ENCODE peak calls at places on chromosome 4, in ten cellular contexts. O, W, X, J, C, G, U, R, Z and L are unnamed samples.

GRCh38 chr4:152501846-152502536 is 33.9 kb downstream of the FBXW7 start:
- DNase-seq in O (no peak), W (no peak), X (no peak), J (no peak), C (no peak), G (no peak), U (no peak), R (no peak), Z (no peak), L (no peak)

GRCh38 chr4:153207561-153207960 is 3.3 kb downstream of the TRIM2 start:
- DNase-seq in O (no peak), W (no peak), X (peak), J (no peak), C (peak), G (no peak), U (no peak), R (no peak), Z (no peak), L (peak)

GRCh38 chr4:85367815-85368214 is 107.1 kb upstream of the ARHGAP24 start:
- DNase-seq in O (no peak), W (no peak), X (no peak), J (no peak), C (no peak), G (no peak), U (no peak), R (no peak), Z (no peak), L (no peak)

GRCh38 chr4:20544645-20545044 is 155.6 kb upstream of the PACRGL start:
- DNase-seq in O (no peak), W (no peak), X (no peak), J (peak), C (peak), G (no peak), U (peak), R (no peak), Z (no peak), L (peak)

GRCh38 chr4:138935-139334 is 14.6 kb downstream of the ZNF718 start:
- DNase-seq in O (no peak), W (no peak), X (no peak), J (no peak), C (no peak), G (no peak), U (no peak), R (no peak), Z (no peak), L (no peak)

GRCh38 chr4:8312069-8312445 is 42.5 kb downstream of the HTRA3 start:
- DNase-seq in O (no peak), W (no peak), X (no peak), J (no peak), C (no peak), G (no peak), U (no peak), R (no peak), Z (no peak), L (no peak)

GRCh38 chr4:99679204-99679603 is 21.6 kb upstream of the C4orf54 start:
- DNase-seq in O (no peak), W (no peak), X (no peak), J (no peak), C (no peak), G (no peak), U (no peak), R (no peak), Z (no peak), L (no peak)

GRCh38 chr4:94461506-94461905 is 9.8 kb downstream of the PDLIM5 start:
- DNase-seq in O (no peak), W (no peak), X (no peak), J (no peak), C (no peak), G (no peak), U (no peak), R (no peak), Z (no peak), L (no peak)

GRCh38 chr4:66577922-66578321 is 907.6 kb upstream of the EPHA5 start:
- DNase-seq in O (no peak), W (no peak), X (no peak), J (no peak), C (no peak), G (no peak), U (no peak), R (no peak), Z (no peak), L (no peak)

GRCh38 chr4:156144961-156145360 is 191.3 kb upstream of the CTSO start:
- DNase-seq in O (no peak), W (no peak), X (no peak), J (no peak), C (no peak), G (no peak), U (no peak), R (no peak), Z (no peak), L (no peak)

GRCh38 chr4:127533028-127533700 is 99.6 kb upstream of the INTU start:
- DNase-seq in O (no peak), W (no peak), X (no peak), J (peak), C (peak), G (no peak), U (no peak), R (no peak), Z (no peak), L (no peak)